ENCODE peak calls at places on chromosomes 4 and X, in six cellular contexts. One of them, this sample, is unnamed.

GRCh38 chrX:132390817-132391216 is 98.0 kb downstream of the MBNL3 start:
- DNase-seq in right cardiac atrium: no peak
- DNase-seq in fibroblast of lung: no peak
- DNase-seq in EH: no peak
- DNase-seq in cerebellar cortex: no peak
- DNase-seq in glomerular endothelial cell: no peak
- DNase-seq in this sample: no peak

GRCh38 chr4:144645621-144646522 is at the start of gene HHIP:
- DNase-seq in right cardiac atrium: peak; percentile 84
- DNase-seq in fibroblast of lung: peak; percentile 78
- DNase-seq in EH: peak; percentile 59
- DNase-seq in cerebellar cortex: peak; percentile 23
- DNase-seq in glomerular endothelial cell: no peak
- DNase-seq in this sample: peak; percentile 27

GRCh38 chr4:113943085-113943484 is 36.4 kb downstream of the ARSJ start:
- DNase-seq in right cardiac atrium: no peak
- DNase-seq in fibroblast of lung: no peak
- DNase-seq in EH: no peak
- DNase-seq in cerebellar cortex: no peak
- DNase-seq in glomerular endothelial cell: no peak
- DNase-seq in this sample: no peak

GRCh38 chr4:113657834-113658233 is 103.7 kb downstream of the CAMK2D start:
- DNase-seq in right cardiac atrium: no peak
- DNase-seq in fibroblast of lung: peak; percentile 71
- DNase-seq in EH: peak; percentile 48
- DNase-seq in cerebellar cortex: no peak
- DNase-seq in glomerular endothelial cell: no peak
- DNase-seq in this sample: no peak

GRCh38 chr4:37666625-37667071 is 19.5 kb downstream of the RELL1 start:
- DNase-seq in right cardiac atrium: peak; percentile 57
- DNase-seq in fibroblast of lung: peak; percentile 94
- DNase-seq in EH: peak; percentile 86
- DNase-seq in cerebellar cortex: peak; percentile 52
- DNase-seq in glomerular endothelial cell: peak; percentile 92
- DNase-seq in this sample: no peak

GRCh38 chr4:138659041-138659565 is 356.5 kb upstream of the NOCT start:
- DNase-seq in right cardiac atrium: no peak
- DNase-seq in fibroblast of lung: no peak
- DNase-seq in EH: no peak
- DNase-seq in cerebellar cortex: no peak
- DNase-seq in glomerular endothelial cell: no peak
- DNase-seq in this sample: no peak

GRCh38 chr4:24394041-24394440 is 190.3 kb downstream of the DHX15 start:
- DNase-seq in right cardiac atrium: no peak
- DNase-seq in fibroblast of lung: peak; percentile 92
- DNase-seq in EH: peak; percentile 27
- DNase-seq in cerebellar cortex: no peak
- DNase-seq in glomerular endothelial cell: no peak
- DNase-seq in this sample: no peak

GRCh38 chr4:128288689-128289106 is 1.1 kb upstream of the PGRMC2 start:
- DNase-seq in right cardiac atrium: no peak
- DNase-seq in fibroblast of lung: peak; percentile 45
- DNase-seq in EH: peak; percentile 34
- DNase-seq in cerebellar cortex: peak; percentile 51
- DNase-seq in glomerular endothelial cell: no peak
- DNase-seq in this sample: no peak

GRCh38 chrX:63513825-63514574 is 162.9 kb upstream of the SPIN4 start:
- DNase-seq in right cardiac atrium: no peak
- DNase-seq in fibroblast of lung: peak; percentile 85
- DNase-seq in EH: peak; percentile 83
- DNase-seq in cerebellar cortex: no peak
- DNase-seq in glomerular endothelial cell: no peak
- DNase-seq in this sample: peak; percentile 16

GRCh38 chr4:89800527-89801103 is 36.3 kb downstream of the SNCA start:
- DNase-seq in right cardiac atrium: no peak
- DNase-seq in fibroblast of lung: peak; percentile 85
- DNase-seq in EH: peak; percentile 15
- DNase-seq in cerebellar cortex: no peak
- DNase-seq in glomerular endothelial cell: peak; percentile 58
- DNase-seq in this sample: no peak

GRCh38 chr4:152572417-152573086 is 36.7 kb upstream of the FBXW7 start:
- DNase-seq in right cardiac atrium: no peak
- DNase-seq in fibroblast of lung: peak; percentile 75
- DNase-seq in EH: peak; percentile 12
- DNase-seq in cerebellar cortex: no peak
- DNase-seq in glomerular endothelial cell: no peak
- DNase-seq in this sample: no peak

GRCh38 chr4:17066972-17067371 is 168.5 kb upstream of the LDB2 start:
- DNase-seq in right cardiac atrium: no peak
- DNase-seq in fibroblast of lung: peak; percentile 94
- DNase-seq in EH: peak; percentile 94
- DNase-seq in cerebellar cortex: no peak
- DNase-seq in glomerular endothelial cell: no peak
- DNase-seq in this sample: no peak

GRCh38 chrX:30065226-30065625 is 150.1 kb upstream of the MAGEB2 start:
- DNase-seq in right cardiac atrium: no peak
- DNase-seq in fibroblast of lung: peak; percentile 65
- DNase-seq in EH: peak; percentile 74
- DNase-seq in cerebellar cortex: no peak
- DNase-seq in glomerular endothelial cell: no peak
- DNase-seq in this sample: no peak

GRCh38 chrX:45727761-45728160 is 527.1 kb upstream of the DIPK2B start:
- DNase-seq in right cardiac atrium: no peak
- DNase-seq in fibroblast of lung: no peak
- DNase-seq in EH: no peak
- DNase-seq in cerebellar cortex: no peak
- DNase-seq in glomerular endothelial cell: no peak
- DNase-seq in this sample: no peak